ENCODE peak calls at places on chromosomes 4 and X, in five cellular contexts. J is GM12878, E is stomach, V is adrenal gland, R is uterus. I is an unnamed sample.

GRCh38 chr4:74768857-74769525 is 25.3 kb downstream of the BTC start:
- DNase-seq in J (no peak), E (peak; percentile 56), V (no peak), R (no peak), I (no peak)

GRCh38 chrX:39859991-39860861 is 237.5 kb downstream of the BCOR start:
- DNase-seq in J (peak; percentile 89), E (peak; percentile 34), V (no peak), R (peak; percentile 37), I (no peak)

GRCh38 chrX:10548681-10549080 is 71.7 kb downstream of the MID1 start:
- DNase-seq in J (no peak), E (no peak), V (no peak), R (no peak), I (no peak)

GRCh38 chrX:56728321-56728720 is 722 bp upstream of the NBDY start:
- DNase-seq in J (no peak), E (no peak), V (no peak), R (no peak), I (no peak)

GRCh38 chr4:55948726-55949479 is at the start of gene CEP135:
- DNase-seq in J (peak; percentile 75), E (peak; percentile 94), V (peak; percentile 95), R (peak; percentile 88), I (peak; percentile 72)

GRCh38 chrX:119694601-119695534 is 1.9 kb upstream of the SEPTIN6 start:
- DNase-seq in J (no peak), E (no peak), V (peak; percentile 21), R (no peak), I (no peak)

GRCh38 chr4:16168144-16168543 is 58.1 kb downstream of the TAPT1 start:
- DNase-seq in J (no peak), E (no peak), V (no peak), R (no peak), I (no peak)

GRCh38 chr4:40940317-40940720 is 190.6 kb downstream of the NSUN7 start:
- DNase-seq in J (no peak), E (no peak), V (peak; percentile 24), R (peak; percentile 65), I (no peak)

GRCh38 chr4:19880205-19880604 is 371.5 kb upstream of the SLIT2 start:
- DNase-seq in J (no peak), E (no peak), V (no peak), R (no peak), I (no peak)

DNA sequence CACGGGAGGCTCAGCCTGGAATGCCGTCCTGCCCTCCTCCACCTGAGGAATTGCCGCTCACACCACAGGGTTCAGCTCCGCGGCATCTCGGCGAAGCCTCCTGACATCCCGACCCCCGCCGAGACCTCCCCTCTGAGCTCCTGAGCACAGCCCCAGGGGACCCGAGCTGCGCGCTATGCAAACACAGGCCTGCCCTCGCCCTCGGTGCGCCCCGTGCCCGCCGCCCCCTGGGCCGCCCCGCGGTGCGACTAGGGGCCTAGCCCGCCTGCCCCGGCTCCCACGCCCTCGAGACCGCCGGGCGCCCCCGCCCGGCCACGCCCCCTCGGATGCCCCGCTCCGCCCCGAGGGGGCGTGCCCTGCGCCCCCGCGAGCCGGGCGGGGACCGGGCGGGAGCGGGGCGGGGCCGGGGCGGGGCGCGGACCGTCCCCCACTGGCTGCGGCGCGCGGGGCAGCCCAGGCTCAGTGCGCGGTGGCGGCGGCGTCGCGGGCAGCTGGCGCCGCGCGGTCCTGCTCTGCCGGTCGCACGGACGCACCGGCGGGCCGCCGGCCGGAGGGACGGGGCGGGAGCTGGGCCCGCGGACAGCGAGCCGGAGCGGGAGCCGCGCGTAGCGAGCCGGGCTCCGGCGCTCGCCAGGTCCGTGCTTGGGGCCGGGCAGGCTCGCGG is at the start of gene FGFR3:
- DNase-seq in J (no peak), E (peak; percentile 45), V (no peak), R (no peak), I (peak; percentile 93)
- TF ChIP-seq POLR2A in J (no peak), E (no peak), V (no peak), R (peak; percentile 43), I (no peak)

GRCh38 chr4:140152760-140153418 is 1.1 kb downstream of the MAML3 start:
- DNase-seq in J (no peak), E (peak; percentile 67), V (peak; percentile 60), R (peak; percentile 74), I (peak; percentile 19)
- TF ChIP-seq POLR2A in J (no peak), E (no peak), V (peak; percentile 52), R (peak; percentile 7), I (no peak)

GRCh38 chr4:86935499-86935832 is 655 bp downstream of the AFF1 start:
- DNase-seq in J (no peak), E (peak; percentile 27), V (no peak), R (peak; percentile 57), I (no peak)

GRCh38 chr4:86935833-86936721 is 1.3 kb downstream of the AFF1 start:
- DNase-seq in J (peak; percentile 88), E (peak; percentile 68), V (peak; percentile 80), R (peak; percentile 87), I (peak; percentile 46)

GRCh38 chr4:86934772-86935498 is at the start of gene AFF1:
- DNase-seq in J (peak; percentile 71), E (peak; percentile 94), V (peak; percentile 95), R (peak; percentile 92), I (peak; percentile 78)

GRCh38 chr4:86939123-86939522 is 4.3 kb downstream of the AFF1 start:
- DNase-seq in J (no peak), E (no peak), V (no peak), R (no peak), I (no peak)

GRCh38 chr4:86934147-86934771 is 552 bp upstream of the AFF1 start:
- DNase-seq in J (no peak), E (no peak), V (no peak), R (no peak), I (no peak)
- TF ChIP-seq POLR2A in J (no peak), E (no peak), V (no peak), R (no peak), I (no peak)

DNA sequence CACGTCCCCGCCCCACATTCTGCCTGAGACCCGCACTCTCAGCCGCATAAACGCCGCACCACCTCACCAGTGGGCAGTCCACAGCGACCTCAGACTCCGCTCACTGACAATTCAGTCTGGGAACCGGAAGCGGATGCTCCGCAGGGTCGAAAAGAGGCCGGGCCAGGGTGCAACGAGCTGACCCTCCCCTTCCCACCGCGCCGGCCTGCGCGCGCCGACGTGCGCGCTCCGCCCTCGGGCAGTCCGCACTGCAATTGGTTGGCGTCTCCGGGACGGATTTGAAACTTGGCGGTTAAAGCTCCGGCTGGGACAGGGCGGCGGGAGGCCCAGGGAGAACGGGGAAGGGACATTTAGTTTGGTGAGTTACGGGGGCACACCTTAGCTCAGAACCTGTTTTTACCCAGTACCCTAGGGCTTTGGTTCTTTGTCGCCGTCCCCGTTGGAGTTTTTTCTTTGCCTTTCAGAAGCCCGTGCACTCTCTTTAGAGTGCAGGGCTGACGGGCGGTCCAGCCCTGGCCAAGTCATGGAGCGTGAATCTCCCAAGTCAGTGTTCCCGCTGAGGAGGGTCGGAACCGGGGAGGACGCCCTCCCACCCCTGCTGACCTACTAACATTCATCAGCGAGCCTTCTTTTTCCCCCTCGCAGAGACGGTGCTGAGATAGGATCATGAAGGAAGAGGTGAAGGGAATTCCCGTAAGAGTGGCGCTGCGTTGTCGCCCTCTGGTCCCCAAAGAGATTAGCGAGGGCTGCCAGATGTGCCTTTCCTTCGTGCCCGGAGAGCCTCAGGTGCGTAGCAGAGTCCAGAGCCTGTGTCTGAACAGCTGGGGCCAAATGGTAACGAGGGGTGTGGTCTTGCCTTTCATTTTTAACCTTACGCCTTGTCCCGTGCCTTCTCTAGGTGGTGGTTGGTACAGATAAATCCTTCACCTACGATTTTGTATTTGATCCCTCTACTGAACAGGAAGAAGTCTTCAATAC is at the start of the genes KIF4A and PDZD11:
- DNase-seq in J (peak; percentile 54), E (peak; percentile 77), V (peak; percentile 83), R (peak; percentile 60), I (peak; percentile 78)
- TF ChIP-seq POLR2A in J (peak; percentile 91), E (no peak), V (no peak), R (no peak), I (peak; percentile 78)